ENCODE peak calls at places on chromosome 21, in seven cellular contexts. One of them, this sample, is unnamed.
A peak's percentile ranks its signal among the peaks of the same experiment; 100 is the strongest.

GRCh38 chr21:14737922-14738321 is 191.8 kb upstream of the SAMSN1 start:
- DNase-seq in K562: peak; percentile 49
- DNase-seq in endothelial cell of umbilical vein: peak; percentile 62
- DNase-seq in fibroblast of lung: peak; percentile 19
- DNase-seq in GM23248: peak; percentile 55
- DNase-seq in neural progenitor cell: peak; percentile 44
- DNase-seq in hepatocyte: peak; percentile 66
- DNase-seq in this sample: peak; percentile 76

GRCh38 chr21:45358711-45359310 is 46.2 kb upstream of the COL18A1 start:
- DNase-seq in K562: no peak
- DNase-seq in endothelial cell of umbilical vein: no peak
- DNase-seq in fibroblast of lung: no peak
- DNase-seq in GM23248: no peak
- DNase-seq in neural progenitor cell: peak; percentile 24
- DNase-seq in hepatocyte: no peak
- DNase-seq in this sample: no peak

GRCh38 chr21:27365394-27365793 is 398.5 kb upstream of the ADAMTS5 start:
- DNase-seq in K562: no peak
- DNase-seq in endothelial cell of umbilical vein: no peak
- DNase-seq in fibroblast of lung: no peak
- DNase-seq in GM23248: peak; percentile 24
- DNase-seq in neural progenitor cell: no peak
- DNase-seq in hepatocyte: no peak
- DNase-seq in this sample: no peak

GRCh38 chr21:44820851-44821250 is 3.0 kb upstream of the SUMO3 start:
- DNase-seq in K562: no peak
- DNase-seq in endothelial cell of umbilical vein: no peak
- DNase-seq in fibroblast of lung: peak; percentile 25
- DNase-seq in GM23248: peak; percentile 75
- DNase-seq in neural progenitor cell: no peak
- DNase-seq in hepatocyte: no peak
- DNase-seq in this sample: no peak

GRCh38 chr21:25887166-25887565 is 152.4 kb downstream of the GABPA start:
- DNase-seq in K562: no peak
- DNase-seq in endothelial cell of umbilical vein: no peak
- DNase-seq in fibroblast of lung: peak; percentile 9
- DNase-seq in GM23248: peak; percentile 15
- DNase-seq in neural progenitor cell: peak; percentile 19
- DNase-seq in hepatocyte: no peak
- DNase-seq in this sample: peak; percentile 59

GRCh38 chr21:36097427-36098230 is 27.8 kb downstream of the CBR1 start:
- DNase-seq in K562: no peak
- DNase-seq in endothelial cell of umbilical vein: peak; percentile 50
- DNase-seq in fibroblast of lung: peak; percentile 14
- DNase-seq in GM23248: no peak
- DNase-seq in neural progenitor cell: no peak
- DNase-seq in hepatocyte: no peak
- DNase-seq in this sample: no peak

GRCh38 chr21:16865612-16866011 is 647.2 kb upstream of the CXADR start:
- DNase-seq in K562: no peak
- DNase-seq in endothelial cell of umbilical vein: no peak
- DNase-seq in fibroblast of lung: peak; percentile 44
- DNase-seq in GM23248: peak; percentile 6
- DNase-seq in neural progenitor cell: no peak
- DNase-seq in hepatocyte: no peak
- DNase-seq in this sample: no peak

GRCh38 chr21:31124005-31124404 is 85.7 kb upstream of the KRTAP19-8 start:
- DNase-seq in K562: no peak
- DNase-seq in endothelial cell of umbilical vein: no peak
- DNase-seq in fibroblast of lung: no peak
- DNase-seq in GM23248: no peak
- DNase-seq in neural progenitor cell: peak; percentile 18
- DNase-seq in hepatocyte: no peak
- DNase-seq in this sample: peak; percentile 29

DNA sequence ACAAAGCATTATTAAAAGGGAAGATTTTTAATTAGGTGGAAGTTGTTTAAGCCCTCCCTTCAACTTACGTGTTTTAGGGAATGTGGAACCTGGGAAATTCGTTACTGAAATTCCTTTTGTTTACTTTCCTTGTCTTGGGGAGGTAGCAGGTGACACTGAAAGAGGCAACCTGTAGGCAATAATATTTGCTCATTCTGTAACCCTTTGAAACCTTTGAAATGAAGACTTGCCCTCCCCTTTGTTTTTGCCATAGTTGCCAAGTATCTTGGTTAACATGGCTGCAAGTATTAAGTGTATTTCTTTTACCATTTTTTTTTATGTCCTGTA is 1.7 kb downstream of the MRPS6 start:
- DNase-seq in K562: no peak
- DNase-seq in endothelial cell of umbilical vein: no peak
- DNase-seq in fibroblast of lung: no peak
- DNase-seq in GM23248: no peak
- DNase-seq in neural progenitor cell: no peak
- DNase-seq in hepatocyte: no peak
- DNase-seq in this sample: no peak
- H3K79me2 ChIP-seq in K562: peaks cover 59% of the 10 kb centered on the region
- H3K79me2 ChIP-seq in endothelial cell of umbilical vein: peaks cover 9% of the 10 kb centered on the region
- H3K79me2 ChIP-seq in fibroblast of lung: peaks cover 35% of the 10 kb centered on the region
- H3K79me2 ChIP-seq in GM23248: peaks cover 59% of the 10 kb centered on the region
- H3K79me2 ChIP-seq in neural progenitor cell: peaks cover 62% of the 10 kb centered on the region
- H3K79me2 ChIP-seq in hepatocyte: peaks cover 60% of the 10 kb centered on the region
- H3K79me2 ChIP-seq in this sample: peaks cover 60% of the 10 kb centered on the region

GRCh38 chr21:46381521-46381920 is 57.6 kb downstream of the PCNT start:
- DNase-seq in K562: no peak
- DNase-seq in endothelial cell of umbilical vein: no peak
- DNase-seq in fibroblast of lung: no peak
- DNase-seq in GM23248: no peak
- DNase-seq in neural progenitor cell: no peak
- DNase-seq in hepatocyte: no peak
- DNase-seq in this sample: no peak
- TF ChIP-seq EZH2 in K562: no peak
- TF ChIP-seq EZH2 in endothelial cell of umbilical vein: no peak
- TF ChIP-seq EZH2 in fibroblast of lung: no peak
- TF ChIP-seq EZH2 in GM23248: no peak
- TF ChIP-seq EZH2 in neural progenitor cell: no peak
- TF ChIP-seq EZH2 in hepatocyte: no peak
- TF ChIP-seq EZH2 in this sample: no peak

GRCh38 chr21:34834307-34834706 is 165.5 kb downstream of the CLIC6 start:
- DNase-seq in K562: no peak
- DNase-seq in endothelial cell of umbilical vein: no peak
- DNase-seq in fibroblast of lung: no peak
- DNase-seq in GM23248: no peak
- DNase-seq in neural progenitor cell: no peak
- DNase-seq in hepatocyte: no peak
- DNase-seq in this sample: no peak

GRCh38 chr21:34836103-34836932 is 167.5 kb downstream of the CLIC6 start:
- DNase-seq in K562: no peak
- DNase-seq in endothelial cell of umbilical vein: peak; percentile 98
- DNase-seq in fibroblast of lung: peak; percentile 100
- DNase-seq in GM23248: peak; percentile 100
- DNase-seq in neural progenitor cell: no peak
- DNase-seq in hepatocyte: peak; percentile 85
- DNase-seq in this sample: no peak

GRCh38 chr21:34835526-34835925 is 166.7 kb downstream of the CLIC6 start:
- DNase-seq in K562: no peak
- DNase-seq in endothelial cell of umbilical vein: no peak
- DNase-seq in fibroblast of lung: peak; percentile 87
- DNase-seq in GM23248: peak; percentile 71
- DNase-seq in neural progenitor cell: no peak
- DNase-seq in hepatocyte: no peak
- DNase-seq in this sample: peak; percentile 67

GRCh38 chr21:34833465-34833864 is 164.7 kb downstream of the CLIC6 start:
- DNase-seq in K562: no peak
- DNase-seq in endothelial cell of umbilical vein: peak; percentile 75
- DNase-seq in fibroblast of lung: no peak
- DNase-seq in GM23248: no peak
- DNase-seq in neural progenitor cell: no peak
- DNase-seq in hepatocyte: no peak
- DNase-seq in this sample: no peak

DNA sequence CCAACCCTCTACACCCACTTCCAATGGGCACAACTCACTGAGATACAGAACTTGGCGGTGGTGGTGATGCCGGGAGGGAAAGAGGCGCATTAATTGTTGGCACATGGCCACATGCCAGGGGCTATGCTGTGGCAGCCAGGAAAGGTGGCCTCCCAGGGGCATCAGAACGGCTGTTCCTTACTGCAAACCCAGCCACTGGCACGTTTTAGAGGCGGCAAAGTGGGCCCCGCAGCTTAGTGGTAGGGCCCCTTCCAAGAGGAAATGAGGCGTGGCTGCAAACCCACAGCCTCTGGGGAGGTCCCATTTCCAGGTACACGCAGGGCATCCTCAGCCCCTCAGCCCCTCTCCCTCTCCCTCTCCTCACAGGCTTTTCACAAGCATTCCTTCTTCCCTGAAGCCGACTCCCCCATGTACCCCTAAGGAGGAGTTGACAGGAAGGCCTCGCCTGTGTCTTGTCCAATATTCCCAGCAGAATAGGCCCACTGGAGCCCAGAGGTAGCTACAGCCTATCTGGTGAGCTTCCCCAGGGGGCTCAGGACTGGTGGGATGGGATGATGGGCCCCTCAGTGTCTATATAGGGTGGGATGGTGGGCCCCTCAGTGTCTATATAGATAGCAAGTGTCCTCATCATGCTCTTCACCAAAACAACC is 166.2 kb downstream of the CLIC6 start:
- DNase-seq in K562: no peak
- DNase-seq in endothelial cell of umbilical vein: no peak
- DNase-seq in fibroblast of lung: no peak
- DNase-seq in GM23248: no peak
- DNase-seq in neural progenitor cell: no peak
- DNase-seq in hepatocyte: no peak
- DNase-seq in this sample: no peak
- H3K79me2 ChIP-seq in K562: peaks cover 5% of the 10 kb centered on the region
- H3K79me2 ChIP-seq in endothelial cell of umbilical vein: peaks cover 33% of the 10 kb centered on the region
- H3K79me2 ChIP-seq in fibroblast of lung: peaks cover 68% of the 10 kb centered on the region
- H3K79me2 ChIP-seq in GM23248: peaks cover 86% of the 10 kb centered on the region
- H3K79me2 ChIP-seq in neural progenitor cell: no peaks in the 10 kb centered on the region
- H3K79me2 ChIP-seq in hepatocyte: peaks cover 11% of the 10 kb centered on the region
- H3K79me2 ChIP-seq in this sample: no peaks in the 10 kb centered on the region

GRCh38 chr21:39073717-39074116 is 109.5 kb downstream of the PSMG1 start:
- DNase-seq in K562: no peak
- DNase-seq in endothelial cell of umbilical vein: no peak
- DNase-seq in fibroblast of lung: no peak
- DNase-seq in GM23248: peak; percentile 23
- DNase-seq in neural progenitor cell: no peak
- DNase-seq in hepatocyte: no peak
- DNase-seq in this sample: no peak
- TF ChIP-seq EZH2 in K562: no peak
- TF ChIP-seq EZH2 in endothelial cell of umbilical vein: no peak
- TF ChIP-seq EZH2 in fibroblast of lung: no peak
- TF ChIP-seq EZH2 in GM23248: no peak
- TF ChIP-seq EZH2 in neural progenitor cell: no peak
- TF ChIP-seq EZH2 in hepatocyte: no peak
- TF ChIP-seq EZH2 in this sample: no peak

GRCh38 chr21:34995979-34996303 is 53.2 kb downstream of the RUNX1 start:
- DNase-seq in K562: no peak
- DNase-seq in endothelial cell of umbilical vein: no peak
- DNase-seq in fibroblast of lung: no peak
- DNase-seq in GM23248: no peak
- DNase-seq in neural progenitor cell: no peak
- DNase-seq in hepatocyte: no peak
- DNase-seq in this sample: no peak

GRCh38 chr21:34997295-34997694 is 51.8 kb downstream of the RUNX1 start:
- DNase-seq in K562: peak; percentile 45
- DNase-seq in endothelial cell of umbilical vein: no peak
- DNase-seq in fibroblast of lung: no peak
- DNase-seq in GM23248: peak; percentile 14
- DNase-seq in neural progenitor cell: no peak
- DNase-seq in hepatocyte: no peak
- DNase-seq in this sample: no peak

GRCh38 chr21:34999397-34999941 is 49.6 kb downstream of the RUNX1 start:
- DNase-seq in K562: no peak
- DNase-seq in endothelial cell of umbilical vein: no peak
- DNase-seq in fibroblast of lung: peak; percentile 29
- DNase-seq in GM23248: no peak
- DNase-seq in neural progenitor cell: no peak
- DNase-seq in hepatocyte: no peak
- DNase-seq in this sample: no peak

GRCh38 chr21:34994646-34995631 is 54.2 kb downstream of the RUNX1 start:
- DNase-seq in K562: peak; percentile 43
- DNase-seq in endothelial cell of umbilical vein: no peak
- DNase-seq in fibroblast of lung: no peak
- DNase-seq in GM23248: peak; percentile 70
- DNase-seq in neural progenitor cell: no peak
- DNase-seq in hepatocyte: no peak
- DNase-seq in this sample: no peak

DNA sequence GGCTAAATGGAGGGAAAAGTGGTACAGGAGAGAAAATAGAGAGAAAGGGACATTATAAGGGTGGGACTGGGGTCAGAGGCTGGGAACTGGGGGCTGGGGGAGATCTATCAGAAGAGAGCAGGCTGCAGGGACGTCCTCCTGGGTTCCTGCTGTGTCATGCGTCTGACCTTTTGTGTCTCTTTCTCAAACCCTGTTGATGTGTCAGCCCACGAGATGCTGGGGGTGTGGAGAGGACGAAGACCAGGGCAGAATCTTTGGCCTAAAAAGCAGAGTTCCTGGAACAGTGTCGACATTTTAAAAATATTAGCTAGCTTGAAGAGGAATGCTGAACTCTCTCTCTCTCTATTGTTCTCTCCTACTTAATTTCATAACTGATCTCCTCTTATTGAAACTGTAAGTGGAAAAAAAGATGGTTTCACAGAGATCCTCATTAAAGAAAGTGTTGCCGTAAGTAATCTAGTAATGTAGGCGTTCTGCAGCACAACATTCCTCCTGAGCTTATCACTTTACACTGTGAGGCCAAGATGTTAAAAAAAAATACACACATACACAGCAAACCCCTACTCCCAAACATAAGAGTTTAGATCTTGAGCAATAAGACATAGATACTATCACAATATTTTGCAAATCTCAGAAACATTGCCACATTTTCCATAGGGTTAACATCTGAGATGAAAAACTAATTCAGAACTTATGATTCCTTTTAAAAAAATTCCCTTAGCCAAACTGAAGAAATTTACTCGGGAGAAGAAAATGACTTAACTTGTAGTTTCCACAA is 52.6 kb downstream of the RUNX1 start:
- DNase-seq in K562: peak; percentile 60
- DNase-seq in endothelial cell of umbilical vein: no peak
- DNase-seq in fibroblast of lung: peak; percentile 71
- DNase-seq in GM23248: peak; percentile 86
- DNase-seq in neural progenitor cell: no peak
- DNase-seq in hepatocyte: no peak
- DNase-seq in this sample: no peak
- H3K79me2 ChIP-seq in K562: no peaks in the 10 kb centered on the region
- H3K79me2 ChIP-seq in endothelial cell of umbilical vein: no peaks in the 10 kb centered on the region
- H3K79me2 ChIP-seq in fibroblast of lung: no peaks in the 10 kb centered on the region
- H3K79me2 ChIP-seq in GM23248: no peaks in the 10 kb centered on the region
- H3K79me2 ChIP-seq in neural progenitor cell: no peaks in the 10 kb centered on the region
- H3K79me2 ChIP-seq in hepatocyte: no peaks in the 10 kb centered on the region
- H3K79me2 ChIP-seq in this sample: no peaks in the 10 kb centered on the region